ENCODE peak calls at places on chromosomes 4 and X, in nine cellular contexts. M is fibroblast of pulmonary artery, T is MM.1S, O is neural crest cell, Y is choroid plexus epithelial cell, Q is brain microvascular endothelial cell, W is MCF 10A, H is IMR-90, G is HFF-Myc. X is an unnamed sample.

GRCh38 chrX:9786839-9787635 is 808 bp downstream of the SHROOM2 start:
- DNase-seq in M (no peak), T (no peak), O (no peak), Y (no peak), Q (no peak), W (no peak), H (no peak), G (peak), X (no peak)

GRCh38 chrX:153379508-153379907 is 21.6 kb downstream of the PNMA6E start:
- DNase-seq in M (no peak), T (no peak), O (no peak), Y (no peak), Q (no peak), W (no peak), H (no peak), G (no peak), X (no peak)

GRCh38 chr4:75490155-75490554 is 24.0 kb downstream of the RCHY1 start:
- DNase-seq in M (peak), T (peak), O (no peak), Y (peak), Q (no peak), W (peak), H (peak), G (no peak), X (no peak)

GRCh38 chr4:8879574-8879973 is 7.9 kb upstream of the HMX1 start:
- DNase-seq in M (no peak), T (no peak), O (no peak), Y (no peak), Q (no peak), W (no peak), H (no peak), G (no peak), X (no peak)

GRCh38 chrX:1435241-1435900 is 17.3 kb downstream of the ASMTL start:
- DNase-seq in M (no peak), T (no peak), O (no peak), Y (no peak), Q (no peak), W (no peak), H (no peak), G (no peak), X (no peak)

GRCh38 chr4:188812644-188813043 is 673.4 kb downstream of the TRIML1 start:
- DNase-seq in M (no peak), T (no peak), O (no peak), Y (no peak), Q (no peak), W (no peak), H (no peak), G (no peak), X (no peak)

GRCh38 chrX:29318051-29318450 is 730.8 kb downstream of the IL1RAPL1 start:
- DNase-seq in M (peak), T (no peak), O (no peak), Y (peak), Q (no peak), W (peak), H (peak), G (peak), X (no peak)

GRCh38 chrX:71536285-71536684 is 3.4 kb downstream of the OGT start:
- DNase-seq in M (no peak), T (peak), O (no peak), Y (no peak), Q (no peak), W (no peak), H (no peak), G (no peak), X (no peak)

GRCh38 chrX:79081895-79082512 is 62.5 kb upstream of the GPR174 start:
- DNase-seq in M (peak), T (peak), O (peak), Y (peak), Q (peak), W (peak), H (peak), G (no peak), X (peak)

GRCh38 chrX:111869639-111870034 is 6.3 kb upstream of the TRPC5OS start:
- DNase-seq in M (peak), T (peak), O (peak), Y (peak), Q (peak), W (peak), H (peak), G (no peak), X (peak)

GRCh38 chr4:93646225-93646930 is 182.2 kb upstream of the ATOH1 start:
- DNase-seq in M (no peak), T (no peak), O (no peak), Y (no peak), Q (no peak), W (peak), H (peak), G (no peak), X (no peak)

GRCh38 chrX:153981771-153982533 is 9.4 kb downstream of the TMEM187 start:
- DNase-seq in M (no peak), T (peak), O (no peak), Y (peak), Q (no peak), W (no peak), H (no peak), G (no peak), X (no peak)

GRCh38 chrX:34901761-34902160 is 40.8 kb upstream of the FAM47B start:
- DNase-seq in M (no peak), T (no peak), O (no peak), Y (no peak), Q (no peak), W (no peak), H (no peak), G (no peak), X (no peak)

GRCh38 chrX:139932077-139932900 is 564 bp downstream of the ATP11C start:
- DNase-seq in M (peak), T (peak), O (no peak), Y (peak), Q (no peak), W (peak), H (peak), G (no peak), X (peak)

GRCh38 chr4:51884606-51885005 is 41.7 kb downstream of the DCUN1D4 start:
- DNase-seq in M (no peak), T (no peak), O (no peak), Y (no peak), Q (no peak), W (no peak), H (no peak), G (no peak), X (no peak)

GRCh38 chr4:182576609-182577289 is 333.5 kb downstream of the TENM3 start:
- DNase-seq in M (no peak), T (no peak), O (no peak), Y (no peak), Q (peak), W (no peak), H (peak), G (no peak), X (no peak)

GRCh38 chr4:147780137-147780777 is 48.4 kb downstream of the ARHGAP10 start:
- DNase-seq in M (no peak), T (peak), O (no peak), Y (no peak), Q (no peak), W (no peak), H (no peak), G (no peak), X (no peak)

GRCh38 chr4:7515390-7515902 is 80.7 kb upstream of the PSAPL1 start:
- DNase-seq in M (no peak), T (no peak), O (no peak), Y (peak), Q (no peak), W (no peak), H (no peak), G (no peak), X (no peak)

GRCh38 chrX:127112726-127113125 is 293.2 kb downstream of the PRR32 start:
- DNase-seq in M (no peak), T (no peak), O (no peak), Y (no peak), Q (no peak), W (no peak), H (no peak), G (no peak), X (no peak)

GRCh38 chr4:52837716-52838558 is 24.2 kb upstream of the RASL11B start:
- DNase-seq in M (peak), T (no peak), O (no peak), Y (peak), Q (peak), W (peak), H (peak), G (no peak), X (no peak)

GRCh38 chrX:2928127-2928582 is 984 bp downstream of the ARSD start:
- DNase-seq in M (no peak), T (no peak), O (peak), Y (no peak), Q (peak), W (no peak), H (peak), G (peak), X (no peak)

GRCh38 chr4:85391568-85392410 is 83.2 kb upstream of the ARHGAP24 start:
- DNase-seq in M (no peak), T (no peak), O (no peak), Y (no peak), Q (no peak), W (no peak), H (no peak), G (no peak), X (peak)

GRCh38 chrX:82591421-82591820 is 916.7 kb upstream of the POU3F4 start:
- DNase-seq in M (no peak), T (no peak), O (no peak), Y (no peak), Q (no peak), W (no peak), H (no peak), G (no peak), X (no peak)

GRCh38 chr4:14035076-14035475 is 407.6 kb upstream of the BOD1L1 start:
- DNase-seq in M (no peak), T (peak), O (no peak), Y (no peak), Q (no peak), W (no peak), H (no peak), G (no peak), X (no peak)

GRCh38 chrX:129808829-129809745 is 29.3 kb downstream of the SASH3 start:
- DNase-seq in M (peak), T (no peak), O (no peak), Y (peak), Q (no peak), W (no peak), H (no peak), G (no peak), X (no peak)

GRCh38 chrX:1380672-1381233 is 11.2 kb downstream of the SLC25A6 start:
- DNase-seq in M (no peak), T (no peak), O (no peak), Y (no peak), Q (no peak), W (peak), H (no peak), G (no peak), X (no peak)

GRCh38 chrX:130172127-130172834 is 519 bp downstream of the RAB33A start:
- DNase-seq in M (no peak), T (no peak), O (no peak), Y (no peak), Q (no peak), W (no peak), H (no peak), G (no peak), X (no peak)

GRCh38 chr4:26871611-26872010 is 11.0 kb downstream of the STIM2 start:
- DNase-seq in M (peak), T (no peak), O (no peak), Y (peak), Q (no peak), W (peak), H (peak), G (no peak), X (no peak)

GRCh38 chr4:55438314-55438713 is 42.6 kb downstream of the TMEM165 start:
- DNase-seq in M (no peak), T (no peak), O (no peak), Y (no peak), Q (no peak), W (no peak), H (no peak), G (no peak), X (no peak)

GRCh38 chr4:100786481-100786880 is 268.7 kb upstream of the EMCN start:
- DNase-seq in M (peak), T (no peak), O (no peak), Y (no peak), Q (no peak), W (no peak), H (no peak), G (no peak), X (no peak)

GRCh38 chr4:17662694-17663093 is 48.3 kb downstream of the MED28 start:
- DNase-seq in M (peak), T (peak), O (no peak), Y (peak), Q (peak), W (peak), H (peak), G (peak), X (no peak)

GRCh38 chrX:151538190-151539122 is 25.0 kb upstream of the PASD1 start:
- DNase-seq in M (no peak), T (no peak), O (no peak), Y (no peak), Q (no peak), W (peak), H (no peak), G (no peak), X (no peak)

GRCh38 chr4:76979236-76979635 is 29.7 kb downstream of the SEPTIN11 start:
- DNase-seq in M (no peak), T (no peak), O (no peak), Y (no peak), Q (no peak), W (no peak), H (no peak), G (no peak), X (no peak)

GRCh38 chr4:160835789-160836188 is 1328.0 kb downstream of the FSTL5 start:
- DNase-seq in M (no peak), T (no peak), O (no peak), Y (peak), Q (no peak), W (peak), H (no peak), G (no peak), X (no peak)

GRCh38 chr4:104123021-104123420 is 371.7 kb downstream of the CXXC4 start:
- DNase-seq in M (no peak), T (no peak), O (no peak), Y (no peak), Q (no peak), W (no peak), H (no peak), G (no peak), X (no peak)

GRCh38 chrX:47164420-47164819 is 19.4 kb downstream of the RBM10 start:
- DNase-seq in M (no peak), T (no peak), O (no peak), Y (no peak), Q (no peak), W (no peak), H (no peak), G (no peak), X (no peak)

GRCh38 chr4:119136541-119136940 is 909 bp downstream of the MYOZ2 start:
- DNase-seq in M (peak), T (no peak), O (no peak), Y (peak), Q (no peak), W (peak), H (peak), G (no peak), X (no peak)

GRCh38 chr4:150308824-150309472 is 230.7 kb downstream of the DCLK2 start:
- DNase-seq in M (peak), T (no peak), O (no peak), Y (peak), Q (peak), W (peak), H (peak), G (no peak), X (no peak)

GRCh38 chr4:80486603-80487002 is 151.1 kb downstream of the CFAP299 start:
- DNase-seq in M (no peak), T (no peak), O (no peak), Y (no peak), Q (no peak), W (no peak), H (no peak), G (no peak), X (no peak)
- TF ChIP-seq CTCF in M (no peak), T (no peak), O (no peak), Y (no peak), Q (no peak), W (no peak), H (no peak), G (no peak), X (no peak)

DNA sequence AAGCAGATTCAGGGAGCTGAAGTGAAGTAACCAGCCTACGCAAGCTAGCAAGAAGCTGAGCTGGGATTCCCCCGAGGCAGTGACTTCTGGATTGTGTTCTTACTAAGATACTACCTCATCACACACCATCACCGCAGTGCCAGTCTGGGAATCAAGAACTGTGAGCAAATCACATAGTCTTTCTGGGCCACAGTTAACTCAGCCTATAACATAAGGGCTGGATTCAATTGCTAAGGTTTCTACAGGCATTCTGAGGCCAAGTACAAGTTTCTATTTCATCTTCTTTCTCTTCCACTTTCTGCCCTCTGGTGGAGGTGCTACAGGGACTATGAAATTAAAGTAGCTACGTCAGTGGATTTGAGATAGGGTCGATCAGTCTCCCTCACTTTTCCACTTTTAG is 1.4 kb upstream of the CORIN start:
- DNase-seq in M (peak), T (peak), O (no peak), Y (peak), Q (peak), W (no peak), H (peak), G (no peak), X (peak)
- TF ChIP-seq CTCF in M (peak), T (peak), O (peak), Y (peak), Q (peak), W (no peak), H (no peak), G (peak), X (peak)

GRCh38 chrX:117987376-117987775 is 129.2 kb downstream of the KLHL13 start:
- DNase-seq in M (no peak), T (no peak), O (no peak), Y (no peak), Q (no peak), W (no peak), H (peak), G (no peak), X (no peak)

GRCh38 chrX:117989512-117989911 is 127.1 kb downstream of the KLHL13 start:
- DNase-seq in M (no peak), T (no peak), O (no peak), Y (no peak), Q (no peak), W (no peak), H (no peak), G (no peak), X (no peak)

GRCh38 chrX:117990438-117990837 is 126.2 kb downstream of the KLHL13 start:
- DNase-seq in M (no peak), T (no peak), O (no peak), Y (no peak), Q (no peak), W (peak), H (peak), G (no peak), X (no peak)

GRCh38 chrX:117982702-117983392 is 133.8 kb downstream of the KLHL13 start:
- DNase-seq in M (no peak), T (no peak), O (no peak), Y (no peak), Q (no peak), W (no peak), H (no peak), G (no peak), X (no peak)

GRCh38 chrX:117985241-117985640 is 131.4 kb downstream of the KLHL13 start:
- DNase-seq in M (no peak), T (no peak), O (no peak), Y (no peak), Q (no peak), W (no peak), H (peak), G (no peak), X (no peak)
- TF ChIP-seq CTCF in M (no peak), T (no peak), O (peak), Y (no peak), Q (peak), W (no peak), H (peak), G (no peak), X (peak)

GRCh38 chr4:152451496-152451895 is 84.4 kb downstream of the FBXW7 start:
- DNase-seq in M (no peak), T (no peak), O (no peak), Y (no peak), Q (no peak), W (no peak), H (no peak), G (no peak), X (no peak)

GRCh38 chr4:152443859-152444258 is 92.0 kb downstream of the FBXW7 start:
- DNase-seq in M (no peak), T (no peak), O (no peak), Y (no peak), Q (no peak), W (no peak), H (no peak), G (no peak), X (no peak)

GRCh38 chr4:152448806-152449205 is 87.1 kb downstream of the FBXW7 start:
- DNase-seq in M (no peak), T (no peak), O (no peak), Y (no peak), Q (no peak), W (no peak), H (no peak), G (no peak), X (no peak)

DNA sequence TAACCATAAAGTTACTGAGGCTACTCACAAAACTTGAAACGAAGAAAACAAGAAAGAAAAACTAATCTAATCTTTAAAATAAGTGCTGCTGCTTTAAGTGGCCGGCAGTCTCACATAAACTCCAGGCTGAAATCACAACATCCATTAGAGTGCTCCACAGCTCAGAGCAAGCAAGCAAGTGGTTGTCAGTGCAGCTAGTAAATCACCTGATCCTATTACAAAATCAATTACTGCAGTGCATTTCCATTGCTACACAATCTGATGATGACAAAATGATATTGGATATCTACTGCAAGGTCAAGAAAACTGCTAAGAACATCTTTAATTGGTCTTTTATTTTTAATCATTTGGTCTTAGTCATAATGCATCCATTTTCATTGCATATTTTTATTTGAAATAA is 87.9 kb downstream of the FBXW7 start:
- DNase-seq in M (no peak), T (no peak), O (no peak), Y (no peak), Q (no peak), W (no peak), H (no peak), G (no peak), X (no peak)
- TF ChIP-seq CTCF in M (no peak), T (no peak), O (no peak), Y (no peak), Q (no peak), W (no peak), H (no peak), G (no peak), X (no peak)

GRCh38 chr4:177367336-177367735 is 57.7 kb downstream of the NEIL3 start:
- DNase-seq in M (peak), T (no peak), O (no peak), Y (peak), Q (peak), W (peak), H (peak), G (peak), X (no peak)
- TF ChIP-seq CTCF in M (peak), T (no peak), O (peak), Y (peak), Q (peak), W (no peak), H (peak), G (peak), X (no peak)

DNA sequence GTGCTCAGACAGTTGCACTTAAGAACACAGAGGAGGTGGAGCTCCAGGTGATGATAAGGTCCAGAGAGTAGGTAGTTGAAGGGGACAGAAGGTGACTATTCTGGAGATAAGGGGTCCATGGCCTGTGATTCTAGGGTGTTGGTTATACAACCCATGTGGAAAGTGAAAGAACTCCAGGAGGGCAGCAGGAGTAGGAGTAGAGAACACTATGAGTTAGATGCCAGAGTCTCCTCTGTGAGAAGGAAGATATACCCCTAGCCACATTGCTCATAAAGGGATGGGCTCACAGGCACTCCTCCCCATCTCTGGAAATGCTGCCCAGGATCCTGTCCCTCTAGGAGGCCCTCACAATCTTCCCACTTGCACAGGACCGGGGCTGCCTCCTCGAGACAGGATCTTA is 9.2 kb downstream of the MAGED1 start:
- DNase-seq in M (no peak), T (no peak), O (no peak), Y (no peak), Q (no peak), W (no peak), H (no peak), G (no peak), X (no peak)
- TF ChIP-seq CTCF in M (no peak), T (no peak), O (no peak), Y (no peak), Q (no peak), W (no peak), H (no peak), G (no peak), X (no peak)

GRCh38 chrX:14934423-14934822 is 61.2 kb downstream of the MOSPD2 start:
- DNase-seq in M (no peak), T (no peak), O (no peak), Y (peak), Q (no peak), W (no peak), H (no peak), G (no peak), X (no peak)
- TF ChIP-seq CTCF in M (no peak), T (no peak), O (no peak), Y (no peak), Q (no peak), W (no peak), H (no peak), G (no peak), X (no peak)

GRCh38 chr4:1512738-1513660 is 106.8 kb upstream of the NKX1-1 start:
- DNase-seq in M (peak), T (no peak), O (peak), Y (peak), Q (no peak), W (no peak), H (no peak), G (no peak), X (peak)
- TF ChIP-seq CTCF in M (peak), T (no peak), O (peak), Y (peak), Q (peak), W (no peak), H (peak), G (peak), X (peak)